ENCODE peak calls at places on chromosome 14, in eight cellular contexts. One of them, this sample, is unnamed.
A peak's percentile ranks its signal among the peaks of the same experiment; 100 is the strongest.

GRCh38 chr14:68468437-68469207 is 324.2 kb downstream of the ZFP36L1 start:
- DNase-seq in fibroblast of lung: peak; percentile 96
- DNase-seq in foreskin fibroblast: peak; percentile 37
- DNase-seq in fibroblast of villous mesenchyme: peak; percentile 85
- DNase-seq in A549: no peak
- DNase-seq in pancreas: no peak
- DNase-seq in MM.1S: no peak
- DNase-seq in fibroblast of pulmonary artery: peak; percentile 59
- DNase-seq in this sample: peak; percentile 85

GRCh38 chr14:51014625-51015024 is 70.3 kb upstream of the PYGL start:
- DNase-seq in fibroblast of lung: no peak
- DNase-seq in foreskin fibroblast: peak; percentile 36
- DNase-seq in fibroblast of villous mesenchyme: no peak
- DNase-seq in A549: no peak
- DNase-seq in pancreas: no peak
- DNase-seq in MM.1S: no peak
- DNase-seq in fibroblast of pulmonary artery: no peak
- DNase-seq in this sample: no peak

GRCh38 chr14:34650786-34651584 is 21.0 kb upstream of the SNX6 start:
- DNase-seq in fibroblast of lung: peak; percentile 100
- DNase-seq in foreskin fibroblast: peak; percentile 99
- DNase-seq in fibroblast of villous mesenchyme: peak; percentile 99
- DNase-seq in A549: peak; percentile 92
- DNase-seq in pancreas: no peak
- DNase-seq in MM.1S: no peak
- DNase-seq in fibroblast of pulmonary artery: peak; percentile 99
- DNase-seq in this sample: peak; percentile 100

GRCh38 chr14:104784846-104785707 is 10.5 kb downstream of the AKT1 start:
- DNase-seq in fibroblast of lung: no peak
- DNase-seq in foreskin fibroblast: no peak
- DNase-seq in fibroblast of villous mesenchyme: no peak
- DNase-seq in A549: no peak
- DNase-seq in pancreas: peak; percentile 90
- DNase-seq in MM.1S: no peak
- DNase-seq in fibroblast of pulmonary artery: no peak
- DNase-seq in this sample: no peak

GRCh38 chr14:89719371-89720075 is 235.0 kb downstream of the EFCAB11 start:
- DNase-seq in fibroblast of lung: no peak
- DNase-seq in foreskin fibroblast: no peak
- DNase-seq in fibroblast of villous mesenchyme: no peak
- DNase-seq in A549: no peak
- DNase-seq in pancreas: no peak
- DNase-seq in MM.1S: peak; percentile 66
- DNase-seq in fibroblast of pulmonary artery: no peak
- DNase-seq in this sample: no peak

GRCh38 chr14:35258420-35258819 is 33.8 kb upstream of the PSMA6 start:
- DNase-seq in fibroblast of lung: no peak
- DNase-seq in foreskin fibroblast: no peak
- DNase-seq in fibroblast of villous mesenchyme: no peak
- DNase-seq in A549: no peak
- DNase-seq in pancreas: no peak
- DNase-seq in MM.1S: no peak
- DNase-seq in fibroblast of pulmonary artery: peak; percentile 28
- DNase-seq in this sample: no peak

GRCh38 chr14:66088661-66089060 is 397.5 kb upstream of the CCDC196 start:
- DNase-seq in fibroblast of lung: no peak
- DNase-seq in foreskin fibroblast: peak; percentile 51
- DNase-seq in fibroblast of villous mesenchyme: no peak
- DNase-seq in A549: no peak
- DNase-seq in pancreas: no peak
- DNase-seq in MM.1S: no peak
- DNase-seq in fibroblast of pulmonary artery: no peak
- DNase-seq in this sample: peak; percentile 80

GRCh38 chr14:42192659-42193425 is 586.2 kb downstream of the LRFN5 start:
- DNase-seq in fibroblast of lung: peak; percentile 91
- DNase-seq in foreskin fibroblast: peak; percentile 93
- DNase-seq in fibroblast of villous mesenchyme: peak; percentile 96
- DNase-seq in A549: peak; percentile 93
- DNase-seq in pancreas: no peak
- DNase-seq in MM.1S: no peak
- DNase-seq in fibroblast of pulmonary artery: peak; percentile 93
- DNase-seq in this sample: peak; percentile 98

GRCh38 chr14:72688990-72689677 is 204.8 kb downstream of the DPF3 start:
- DNase-seq in fibroblast of lung: no peak
- DNase-seq in foreskin fibroblast: no peak
- DNase-seq in fibroblast of villous mesenchyme: no peak
- DNase-seq in A549: no peak
- DNase-seq in pancreas: no peak
- DNase-seq in MM.1S: no peak
- DNase-seq in fibroblast of pulmonary artery: no peak
- DNase-seq in this sample: no peak

DNA sequence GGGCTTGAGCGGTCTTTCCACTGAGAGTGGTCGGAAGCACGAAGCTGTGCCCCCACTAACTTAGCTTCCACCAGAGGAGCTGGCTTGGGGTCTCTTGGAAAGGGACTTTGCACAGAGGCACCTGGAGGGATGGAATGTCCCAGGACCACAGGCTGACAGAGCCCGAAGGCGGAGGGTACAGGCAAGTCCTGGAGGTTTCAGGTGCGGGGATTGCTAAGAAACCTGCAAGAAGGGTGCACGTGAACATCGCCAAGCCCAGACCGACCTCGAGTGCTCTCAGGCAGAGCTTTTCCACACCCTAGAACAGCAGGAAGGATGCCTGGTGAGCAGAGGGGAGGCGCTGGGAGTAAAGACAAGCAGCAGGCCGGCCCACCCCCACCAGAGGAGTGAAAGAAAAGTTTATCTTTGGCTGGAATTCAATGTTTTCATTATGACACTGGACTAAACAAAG is 61.6 kb downstream of the SERPINA3 start:
- DNase-seq in fibroblast of lung: peak; percentile 38
- DNase-seq in foreskin fibroblast: no peak
- DNase-seq in fibroblast of villous mesenchyme: no peak
- DNase-seq in A549: no peak
- DNase-seq in pancreas: no peak
- DNase-seq in MM.1S: no peak
- DNase-seq in fibroblast of pulmonary artery: peak; percentile 59
- DNase-seq in this sample: no peak
- TF ChIP-seq CTCF in fibroblast of lung: no peak
- TF ChIP-seq CTCF in foreskin fibroblast: no peak
- TF ChIP-seq CTCF in fibroblast of villous mesenchyme: no peak
- TF ChIP-seq CTCF in A549: no peak
- TF ChIP-seq CTCF in pancreas: no peak
- TF ChIP-seq CTCF in MM.1S: no peak
- TF ChIP-seq CTCF in fibroblast of pulmonary artery: no peak
- TF ChIP-seq CTCF in this sample: no peak

GRCh38 chr14:93785423-93785822 is 2.9 kb downstream of the PRIMA1 start:
- DNase-seq in fibroblast of lung: no peak
- DNase-seq in foreskin fibroblast: no peak
- DNase-seq in fibroblast of villous mesenchyme: no peak
- DNase-seq in A549: no peak
- DNase-seq in pancreas: no peak
- DNase-seq in MM.1S: no peak
- DNase-seq in fibroblast of pulmonary artery: no peak
- DNase-seq in this sample: no peak

GRCh38 chr14:93788307-93788556 is at the start of gene PRIMA1:
- DNase-seq in fibroblast of lung: no peak
- DNase-seq in foreskin fibroblast: no peak
- DNase-seq in fibroblast of villous mesenchyme: no peak
- DNase-seq in A549: no peak
- DNase-seq in pancreas: no peak
- DNase-seq in MM.1S: no peak
- DNase-seq in fibroblast of pulmonary artery: no peak
- DNase-seq in this sample: no peak

GRCh38 chr14:93789366-93790130 is 1.3 kb upstream of the PRIMA1 start:
- DNase-seq in fibroblast of lung: no peak
- DNase-seq in foreskin fibroblast: no peak
- DNase-seq in fibroblast of villous mesenchyme: no peak
- DNase-seq in A549: no peak
- DNase-seq in pancreas: no peak
- DNase-seq in MM.1S: no peak
- DNase-seq in fibroblast of pulmonary artery: no peak
- DNase-seq in this sample: no peak

GRCh38 chr14:93788557-93789365 is 476 bp upstream of the PRIMA1 start:
- DNase-seq in fibroblast of lung: no peak
- DNase-seq in foreskin fibroblast: peak; percentile 14
- DNase-seq in fibroblast of villous mesenchyme: no peak
- DNase-seq in A549: peak; percentile 41
- DNase-seq in pancreas: no peak
- DNase-seq in MM.1S: no peak
- DNase-seq in fibroblast of pulmonary artery: no peak
- DNase-seq in this sample: no peak

DNA sequence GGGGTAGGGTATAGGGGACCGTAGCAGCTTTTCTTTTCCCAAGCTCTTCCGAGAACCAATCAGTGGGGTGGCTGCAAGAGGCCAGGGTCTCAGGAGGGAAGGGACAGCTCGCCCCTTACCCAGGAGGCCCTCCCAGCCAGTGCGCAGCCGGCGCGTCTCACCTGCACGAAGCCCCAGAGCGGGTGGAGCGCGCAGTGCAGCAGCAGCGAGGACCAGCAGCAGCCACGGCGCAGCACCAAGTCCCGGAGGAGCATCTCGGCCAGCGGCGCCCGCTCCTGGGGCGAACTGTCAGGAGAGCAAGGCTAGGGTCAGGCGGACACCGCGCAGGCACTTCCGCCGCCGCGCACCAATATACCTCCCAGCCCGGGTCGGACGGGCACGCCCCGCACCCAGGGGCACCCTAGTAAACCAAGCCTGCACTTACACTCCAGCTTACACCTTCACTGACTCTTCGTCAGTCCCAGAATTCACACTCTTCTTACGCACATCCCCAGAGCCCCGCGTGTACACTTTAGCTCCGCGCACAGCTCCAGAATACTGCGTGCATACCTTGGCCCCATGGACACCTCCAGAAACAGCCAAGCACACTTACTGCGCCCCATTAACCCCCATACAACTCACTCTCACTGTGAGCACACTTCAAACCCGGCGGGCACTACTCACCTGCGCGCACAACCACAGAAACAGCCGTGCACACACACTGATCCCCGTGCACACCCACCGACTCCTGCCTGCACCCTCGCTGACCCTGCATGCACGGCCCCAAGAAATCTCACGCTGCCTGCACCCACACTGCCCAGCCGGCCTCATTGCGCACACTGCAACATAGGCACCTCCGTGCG is 599 bp downstream of the PRIMA1 start:
- DNase-seq in fibroblast of lung: no peak
- DNase-seq in foreskin fibroblast: no peak
- DNase-seq in fibroblast of villous mesenchyme: no peak
- DNase-seq in A549: no peak
- DNase-seq in pancreas: peak; percentile 64
- DNase-seq in MM.1S: no peak
- DNase-seq in fibroblast of pulmonary artery: no peak
- DNase-seq in this sample: no peak
- H3K4me3 ChIP-seq in fibroblast of lung: no peak overlapping the region
- H3K4me3 ChIP-seq in foreskin fibroblast: no peak overlapping the region
- H3K4me3 ChIP-seq in fibroblast of villous mesenchyme: no peak overlapping the region
- H3K4me3 ChIP-seq in A549: peak overlapping the region; percentile 61
- H3K4me3 ChIP-seq in pancreas: no peak overlapping the region
- H3K4me3 ChIP-seq in MM.1S: no peak overlapping the region
- H3K4me3 ChIP-seq in fibroblast of pulmonary artery: no peak overlapping the region
- H3K4me3 ChIP-seq in this sample: no peak overlapping the region

GRCh38 chr14:100902295-100902694 is 1.2 kb downstream of the RTL1 start:
- DNase-seq in fibroblast of lung: no peak
- DNase-seq in foreskin fibroblast: no peak
- DNase-seq in fibroblast of villous mesenchyme: no peak
- DNase-seq in A549: peak; percentile 31
- DNase-seq in pancreas: no peak
- DNase-seq in MM.1S: no peak
- DNase-seq in fibroblast of pulmonary artery: no peak
- DNase-seq in this sample: no peak

GRCh38 chr14:100901391-100902183 is 1.9 kb downstream of the RTL1 start:
- DNase-seq in fibroblast of lung: no peak
- DNase-seq in foreskin fibroblast: no peak
- DNase-seq in fibroblast of villous mesenchyme: no peak
- DNase-seq in A549: no peak
- DNase-seq in pancreas: peak; percentile 53
- DNase-seq in MM.1S: no peak
- DNase-seq in fibroblast of pulmonary artery: no peak
- DNase-seq in this sample: no peak

GRCh38 chr14:100898935-100899840 is 4.3 kb downstream of the RTL1 start:
- DNase-seq in fibroblast of lung: no peak
- DNase-seq in foreskin fibroblast: no peak
- DNase-seq in fibroblast of villous mesenchyme: no peak
- DNase-seq in A549: no peak
- DNase-seq in pancreas: no peak
- DNase-seq in MM.1S: no peak
- DNase-seq in fibroblast of pulmonary artery: peak; percentile 6
- DNase-seq in this sample: no peak

GRCh38 chr14:100899841-100900771 is 3.4 kb downstream of the RTL1 start:
- DNase-seq in fibroblast of lung: no peak
- DNase-seq in foreskin fibroblast: no peak
- DNase-seq in fibroblast of villous mesenchyme: no peak
- DNase-seq in A549: no peak
- DNase-seq in pancreas: no peak
- DNase-seq in MM.1S: no peak
- DNase-seq in fibroblast of pulmonary artery: no peak
- DNase-seq in this sample: no peak

GRCh38 chr14:100900837-100901390 is 2.6 kb downstream of the RTL1 start:
- DNase-seq in fibroblast of lung: peak; percentile 18
- DNase-seq in foreskin fibroblast: no peak
- DNase-seq in fibroblast of villous mesenchyme: no peak
- DNase-seq in A549: peak; percentile 54
- DNase-seq in pancreas: peak; percentile 73
- DNase-seq in MM.1S: no peak
- DNase-seq in fibroblast of pulmonary artery: peak; percentile 8
- DNase-seq in this sample: no peak
- TF ChIP-seq CTCF in fibroblast of lung: no peak
- TF ChIP-seq CTCF in foreskin fibroblast: peak; percentile 7
- TF ChIP-seq CTCF in fibroblast of villous mesenchyme: peak; percentile 38
- TF ChIP-seq CTCF in A549: peak; percentile 54
- TF ChIP-seq CTCF in pancreas: peak; percentile 18
- TF ChIP-seq CTCF in MM.1S: no peak
- TF ChIP-seq CTCF in fibroblast of pulmonary artery: no peak
- TF ChIP-seq CTCF in this sample: peak; percentile 13

GRCh38 chr14:30994681-30995620 is 30.5 kb upstream of the AP4S1 start:
- DNase-seq in fibroblast of lung: peak; percentile 74
- DNase-seq in foreskin fibroblast: peak; percentile 44
- DNase-seq in fibroblast of villous mesenchyme: peak; percentile 22
- DNase-seq in A549: no peak
- DNase-seq in pancreas: no peak
- DNase-seq in MM.1S: no peak
- DNase-seq in fibroblast of pulmonary artery: peak; percentile 36
- DNase-seq in this sample: peak; percentile 37
- H3K4me3 ChIP-seq in fibroblast of lung: no peak overlapping the region
- H3K4me3 ChIP-seq in foreskin fibroblast: no peak overlapping the region
- H3K4me3 ChIP-seq in fibroblast of villous mesenchyme: no peak overlapping the region
- H3K4me3 ChIP-seq in A549: no peak overlapping the region
- H3K4me3 ChIP-seq in pancreas: no peak overlapping the region
- H3K4me3 ChIP-seq in MM.1S: no peak overlapping the region
- H3K4me3 ChIP-seq in fibroblast of pulmonary artery: no peak overlapping the region
- H3K4me3 ChIP-seq in this sample: no peak overlapping the region

This sample was measured in AG10803.